ENCODE peak calls at places on chromosomes 1 and 21, in four cellular contexts. One of them, this sample, is unnamed. For H3K27me3, the result is how much of the 10 kb centered on the place peaks cover.

GRCh38 chr1:19439464-19440171 is 45.7 kb downstream of the CAPZB start:
- DNase-seq in colonic mucosa: no peak
- DNase-seq in HCT116: no peak
- DNase-seq in astrocyte: no peak
- DNase-seq in this sample: no peak

GRCh38 chr1:15371610-15372539 is 37.8 kb upstream of the EFHD2 start:
- DNase-seq in colonic mucosa: no peak
- DNase-seq in astrocyte: no peak
- DNase-seq in HCT116: no peak
- DNase-seq in this sample: no peak

GRCh38 chr21:42403611-42404231 is at the start of gene UBASH3A:
- DNase-seq in colonic mucosa: no peak
- DNase-seq in astrocyte: no peak
- DNase-seq in HCT116: no peak
- DNase-seq in this sample: no peak

GRCh38 chr1:66925944-66926343 is 1.2 kb downstream of the MIER1 start:
- DNase-seq in astrocyte: no peak
- DNase-seq in HCT116: no peak
- DNase-seq in colonic mucosa: peak
- DNase-seq in this sample: no peak

GRCh38 chr1:118987431-118988185 is 535 bp downstream of the TBX15 start:
- DNase-seq in astrocyte: no peak
- DNase-seq in colonic mucosa: no peak
- DNase-seq in HCT116: no peak
- DNase-seq in this sample: no peak

GRCh38 chr1:160022330-160023310 is 9.2 kb downstream of the PIGM start:
- DNase-seq in colonic mucosa: no peak
- DNase-seq in astrocyte: no peak
- DNase-seq in HCT116: no peak
- DNase-seq in this sample: no peak

GRCh38 chr21:43854773-43855633 is 10.0 kb upstream of the AGPAT3 start:
- DNase-seq in HCT116: no peak
- DNase-seq in astrocyte: no peak
- DNase-seq in colonic mucosa: no peak
- DNase-seq in this sample: no peak

GRCh38 chr1:63693956-63694607 is 79.7 kb upstream of the ROR1 start:
- DNase-seq in colonic mucosa: no peak
- DNase-seq in HCT116: no peak
- DNase-seq in astrocyte: peak
- DNase-seq in this sample: no peak

GRCh38 chr1:230323686-230324085 is 102.4 kb downstream of the PGBD5 start:
- DNase-seq in colonic mucosa: no peak
- DNase-seq in HCT116: no peak
- DNase-seq in astrocyte: no peak
- DNase-seq in this sample: no peak

GRCh38 chr1:244050835-244051444 is at the start of gene ZBTB18:
- DNase-seq in astrocyte: peak
- DNase-seq in HCT116: no peak
- DNase-seq in colonic mucosa: no peak
- DNase-seq in this sample: no peak

GRCh38 chr1:172775598-172776570 is 117.0 kb downstream of the FASLG start:
- DNase-seq in HCT116: no peak
- DNase-seq in colonic mucosa: no peak
- DNase-seq in astrocyte: no peak
- DNase-seq in this sample: no peak

GRCh38 chr1:223726380-223727001 is 14.2 kb downstream of the CAPN2 start:
- DNase-seq in HCT116: peak
- DNase-seq in astrocyte: peak
- DNase-seq in colonic mucosa: peak
- DNase-seq in this sample: no peak

GRCh38 chr1:209416660-209417059 is 166.9 kb upstream of the CAMK1G start:
- DNase-seq in HCT116: no peak
- DNase-seq in colonic mucosa: no peak
- DNase-seq in astrocyte: no peak
- DNase-seq in this sample: no peak

GRCh38 chr1:152996633-152997385 is 4.7 kb upstream of the SPRR3 start:
- DNase-seq in astrocyte: no peak
- DNase-seq in HCT116: no peak
- DNase-seq in colonic mucosa: no peak
- DNase-seq in this sample: no peak

GRCh38 chr1:150760003-150760402 is 5.6 kb downstream of the CTSS start:
- DNase-seq in colonic mucosa: no peak
- DNase-seq in HCT116: no peak
- DNase-seq in astrocyte: no peak
- DNase-seq in this sample: no peak

GRCh38 chr1:203475012-203475981 is at the start of gene PRELP:
- DNase-seq in HCT116: no peak
- DNase-seq in colonic mucosa: peak
- DNase-seq in astrocyte: no peak
- DNase-seq in this sample: no peak

GRCh38 chr1:224058303-224058702 is 55.6 kb upstream of the FBXO28 start:
- DNase-seq in colonic mucosa: no peak
- DNase-seq in HCT116: no peak
- DNase-seq in astrocyte: peak
- DNase-seq in this sample: no peak

GRCh38 chr1:151668090-151668489 is 48.5 kb downstream of the CELF3 start:
- DNase-seq in HCT116: no peak
- DNase-seq in astrocyte: no peak
- DNase-seq in colonic mucosa: no peak
- DNase-seq in this sample: no peak

DNA sequence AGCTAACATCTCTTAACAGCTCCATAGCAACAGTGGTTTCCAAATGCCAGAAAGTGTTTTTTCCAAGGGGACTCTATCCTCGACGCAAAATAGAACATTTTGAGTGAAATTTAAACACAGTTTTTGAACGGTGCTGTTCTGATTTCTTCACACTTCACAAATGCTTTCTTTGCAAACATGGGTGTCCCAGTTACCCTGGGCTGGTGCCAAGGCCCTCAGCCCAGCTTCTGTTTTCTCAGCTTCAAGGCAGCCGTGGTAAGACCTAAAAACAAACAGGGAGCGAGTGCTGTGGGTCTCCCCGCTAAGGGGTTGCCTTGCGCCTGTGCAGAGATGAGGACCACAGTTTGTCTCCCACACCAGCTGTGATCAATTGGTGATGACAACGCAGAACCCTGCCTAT is 147.2 kb upstream of the VAMP3 start:
- DNase-seq in astrocyte: no peak
- DNase-seq in HCT116: no peak
- DNase-seq in colonic mucosa: no peak
- DNase-seq in this sample: no peak
- H3K27me3 ChIP-seq in astrocyte: half or more
- H3K27me3 ChIP-seq in HCT116: half or more
- H3K27me3 ChIP-seq in colonic mucosa: under half
- H3K27me3 ChIP-seq in this sample: under half

DNA sequence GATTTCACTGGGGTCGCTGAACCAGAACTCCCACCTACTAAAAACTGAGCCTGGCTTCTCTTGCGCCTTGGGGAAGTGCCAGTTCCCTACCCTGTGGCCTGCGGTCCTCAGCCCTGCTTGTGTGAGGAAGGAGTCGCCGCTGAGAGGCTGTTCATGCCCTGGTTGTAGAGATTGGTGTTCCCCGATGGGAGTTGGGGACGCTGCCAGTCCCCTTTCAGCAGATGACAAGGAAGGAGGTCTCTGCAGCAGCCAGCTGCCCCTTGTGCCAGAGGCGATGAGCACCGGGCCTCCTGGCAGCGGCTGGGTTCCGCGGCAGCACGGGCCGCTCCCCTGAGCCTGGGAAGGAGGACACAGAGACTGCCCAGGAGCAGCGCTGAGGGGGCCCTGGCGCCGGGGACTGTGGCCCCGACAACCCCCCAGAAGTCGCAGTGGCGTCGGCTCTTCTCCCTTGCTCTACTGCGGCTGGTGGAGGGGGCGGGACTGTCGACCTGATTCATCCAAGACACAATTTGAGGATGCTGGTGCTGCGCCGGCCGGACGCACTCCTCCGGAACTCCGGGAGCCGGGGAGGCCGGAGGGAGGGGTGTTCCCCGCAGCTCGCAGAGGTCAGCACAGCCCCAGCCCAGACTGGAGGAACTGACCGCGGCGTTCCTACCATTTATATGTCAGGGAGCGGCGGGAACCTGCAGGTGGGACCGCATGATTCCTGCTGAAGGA is 12.0 kb upstream of the ADORA3 start:
- DNase-seq in HCT116: no peak
- DNase-seq in astrocyte: peak
- DNase-seq in colonic mucosa: no peak
- DNase-seq in this sample: no peak
- H3K4me3 ChIP-seq in HCT116: no peak
- H3K4me3 ChIP-seq in astrocyte: peak
- H3K4me3 ChIP-seq in colonic mucosa: peak
- H3K4me3 ChIP-seq in this sample: peak

GRCh38 chr1:47951026-47951425 is 46.2 kb downstream of the TRABD2B start:
- DNase-seq in astrocyte: no peak
- DNase-seq in HCT116: no peak
- DNase-seq in colonic mucosa: no peak
- DNase-seq in this sample: no peak

GRCh38 chr1:47950481-47950880 is 46.7 kb downstream of the TRABD2B start:
- DNase-seq in colonic mucosa: no peak
- DNase-seq in HCT116: no peak
- DNase-seq in astrocyte: no peak
- DNase-seq in this sample: no peak

GRCh38 chr1:47944561-47944960 is 52.6 kb downstream of the TRABD2B start:
- DNase-seq in HCT116: no peak
- DNase-seq in colonic mucosa: no peak
- DNase-seq in astrocyte: no peak
- DNase-seq in this sample: no peak

GRCh38 chr1:47951545-47952235 is 45.5 kb downstream of the TRABD2B start:
- DNase-seq in colonic mucosa: no peak
- DNase-seq in HCT116: no peak
- DNase-seq in astrocyte: no peak
- DNase-seq in this sample: no peak

DNA sequence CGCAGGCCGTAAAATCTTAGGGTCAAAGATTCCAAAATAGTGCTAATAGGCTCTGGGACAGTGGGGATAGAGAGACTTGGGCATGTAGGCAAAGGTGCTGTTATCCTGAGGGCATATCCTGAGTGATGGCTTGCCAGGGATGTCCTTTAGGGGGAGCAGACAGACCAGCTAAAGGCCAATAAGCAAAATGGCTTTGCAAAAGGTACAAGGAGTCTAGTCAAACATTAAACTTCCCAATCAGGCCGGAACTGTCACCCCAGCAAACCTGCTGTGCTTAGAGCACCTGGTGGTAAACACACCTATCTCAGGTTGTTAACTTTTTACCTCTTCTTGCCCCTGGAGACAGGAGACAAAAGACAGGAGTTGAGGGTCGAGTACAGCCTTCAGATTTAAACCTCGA is 49.1 kb downstream of the TRABD2B start:
- DNase-seq in colonic mucosa: peak
- DNase-seq in HCT116: no peak
- DNase-seq in astrocyte: no peak
- DNase-seq in this sample: no peak
- TF ChIP-seq CTCF in colonic mucosa: no peak
- TF ChIP-seq CTCF in HCT116: peak
- TF ChIP-seq CTCF in astrocyte: no peak
- TF ChIP-seq CTCF in this sample: peak

GRCh38 chr1:154501423-154502065 is 475 bp upstream of the TDRD10 start:
- DNase-seq in colonic mucosa: peak
- DNase-seq in HCT116: no peak
- DNase-seq in astrocyte: no peak
- DNase-seq in this sample: no peak
- H3K27me3 ChIP-seq in colonic mucosa: under half
- H3K27me3 ChIP-seq in HCT116: under half
- H3K27me3 ChIP-seq in astrocyte: half or more
- H3K27me3 ChIP-seq in this sample: under half

DNA sequence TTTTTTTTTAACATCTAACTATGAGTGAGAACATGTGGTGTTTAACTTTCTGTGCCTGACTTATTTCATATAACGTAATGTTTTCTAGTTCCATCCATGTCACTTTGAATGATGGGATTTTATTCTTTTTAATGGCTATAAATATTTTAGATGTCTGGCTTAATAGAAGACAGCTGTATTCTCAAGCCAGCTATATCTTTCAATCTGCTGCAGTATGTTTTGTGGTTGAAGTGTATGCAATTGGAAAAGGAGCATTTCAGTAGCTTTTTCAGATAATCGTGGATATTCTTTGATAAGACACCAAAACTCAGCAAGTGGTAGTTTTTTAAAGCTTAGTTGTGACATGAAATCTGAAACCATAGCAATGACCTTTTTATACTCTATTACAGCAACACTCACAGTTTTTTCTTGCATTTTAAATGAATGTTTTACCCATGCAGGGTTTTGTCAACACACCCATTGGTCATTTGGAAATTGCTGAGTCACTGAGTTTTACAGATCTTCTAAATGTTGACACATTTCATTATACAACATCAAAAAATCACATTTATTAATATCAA is 5.7 kb upstream of the SVBP start:
- DNase-seq in astrocyte: peak
- DNase-seq in HCT116: no peak
- DNase-seq in colonic mucosa: no peak
- DNase-seq in this sample: no peak
- H3K4me3 ChIP-seq in astrocyte: no peak
- H3K4me3 ChIP-seq in HCT116: no peak
- H3K4me3 ChIP-seq in colonic mucosa: no peak
- H3K4me3 ChIP-seq in this sample: no peak